ENCODE peak calls at places on chromosome 7, in seven cellular contexts. One of them, this sample, is unnamed.

GRCh38 chr7:158549176-158549833 is 38.3 kb downstream of the PTPRN2 start:
- DNase-seq in HepG2: no peak
- DNase-seq in SK-N-SH: no peak
- DNase-seq in K562: peak
- DNase-seq in GM12878: no peak
- DNase-seq in H1: no peak
- DNase-seq in HCT116: no peak
- DNase-seq in this sample: no peak

GRCh38 chr7:77157446-77157845 is 35.0 kb downstream of the CCDC146 start:
- DNase-seq in HepG2: no peak
- DNase-seq in SK-N-SH: no peak
- DNase-seq in K562: no peak
- DNase-seq in GM12878: peak
- DNase-seq in H1: no peak
- DNase-seq in HCT116: no peak
- DNase-seq in this sample: no peak

GRCh38 chr7:47379629-47380324 is 202.1 kb downstream of the TNS3 start:
- DNase-seq in HepG2: no peak
- DNase-seq in SK-N-SH: peak
- DNase-seq in K562: no peak
- DNase-seq in GM12878: no peak
- DNase-seq in H1: no peak
- DNase-seq in HCT116: peak
- DNase-seq in this sample: no peak

GRCh38 chr7:123635551-123636359 is 19.9 kb upstream of the LMOD2 start:
- DNase-seq in HepG2: peak
- DNase-seq in SK-N-SH: peak
- DNase-seq in K562: peak
- DNase-seq in GM12878: no peak
- DNase-seq in H1: no peak
- DNase-seq in HCT116: no peak
- DNase-seq in this sample: no peak

GRCh38 chr7:127404282-127405049 is 12.0 kb upstream of the ZNF800 start:
- DNase-seq in HepG2: no peak
- DNase-seq in SK-N-SH: no peak
- DNase-seq in K562: no peak
- DNase-seq in GM12878: no peak
- DNase-seq in H1: no peak
- DNase-seq in HCT116: no peak
- DNase-seq in this sample: no peak

GRCh38 chr7:43905954-43906326 is 456 bp downstream of the URGCP start:
- DNase-seq in HepG2: peak
- DNase-seq in SK-N-SH: peak
- DNase-seq in K562: peak
- DNase-seq in GM12878: no peak
- DNase-seq in H1: peak
- DNase-seq in HCT116: no peak
- DNase-seq in this sample: peak

GRCh38 chr7:131538071-131538790 is 18.2 kb downstream of the PODXL start:
- DNase-seq in HepG2: no peak
- DNase-seq in SK-N-SH: no peak
- DNase-seq in K562: no peak
- DNase-seq in GM12878: no peak
- DNase-seq in H1: no peak
- DNase-seq in HCT116: peak
- DNase-seq in this sample: no peak

GRCh38 chr7:158252837-158253669 is 334.6 kb downstream of the PTPRN2 start:
- DNase-seq in HepG2: no peak
- DNase-seq in SK-N-SH: peak
- DNase-seq in K562: no peak
- DNase-seq in GM12878: no peak
- DNase-seq in H1: peak
- DNase-seq in HCT116: no peak
- DNase-seq in this sample: no peak

GRCh38 chr7:79622781-79623180 is 169.3 kb upstream of the MAGI2 start:
- DNase-seq in HepG2: no peak
- DNase-seq in SK-N-SH: no peak
- DNase-seq in K562: no peak
- DNase-seq in GM12878: no peak
- DNase-seq in H1: no peak
- DNase-seq in HCT116: peak
- DNase-seq in this sample: no peak

GRCh38 chr7:48078470-48078869 is 10.6 kb upstream of the UPP1 start:
- DNase-seq in HepG2: no peak
- DNase-seq in SK-N-SH: no peak
- DNase-seq in K562: no peak
- DNase-seq in GM12878: no peak
- DNase-seq in H1: no peak
- DNase-seq in HCT116: no peak
- DNase-seq in this sample: no peak

GRCh38 chr7:81626008-81626407 is 143.8 kb downstream of the HGF start:
- DNase-seq in HepG2: no peak
- DNase-seq in SK-N-SH: no peak
- DNase-seq in K562: no peak
- DNase-seq in GM12878: no peak
- DNase-seq in H1: no peak
- DNase-seq in HCT116: no peak
- DNase-seq in this sample: no peak

GRCh38 chr7:140696679-140697446 is at the start of gene NDUFB2:
- DNase-seq in HepG2: peak
- DNase-seq in SK-N-SH: peak
- DNase-seq in K562: peak
- DNase-seq in GM12878: peak
- DNase-seq in H1: peak
- DNase-seq in HCT116: peak
- DNase-seq in this sample: peak

GRCh38 chr7:15720849-15721471 is 34.5 kb upstream of the MEOX2 start:
- DNase-seq in HepG2: peak
- DNase-seq in SK-N-SH: peak
- DNase-seq in K562: peak
- DNase-seq in GM12878: no peak
- DNase-seq in H1: peak
- DNase-seq in HCT116: peak
- DNase-seq in this sample: no peak
- TF ChIP-seq JUND in HepG2: no peak
- TF ChIP-seq JUND in SK-N-SH: no peak
- TF ChIP-seq JUND in K562: no peak
- TF ChIP-seq JUND in GM12878: no peak
- TF ChIP-seq JUND in H1: no peak
- TF ChIP-seq JUND in HCT116: no peak
- TF ChIP-seq JUND in this sample: no peak

GRCh38 chr7:770336-770735 is 43.3 kb upstream of the PRKAR1B start:
- DNase-seq in HepG2: no peak
- DNase-seq in SK-N-SH: no peak
- DNase-seq in K562: no peak
- DNase-seq in GM12878: no peak
- DNase-seq in H1: no peak
- DNase-seq in HCT116: no peak
- DNase-seq in this sample: no peak

GRCh38 chr7:770786-771185 is 43.7 kb upstream of the PRKAR1B start:
- DNase-seq in HepG2: no peak
- DNase-seq in SK-N-SH: no peak
- DNase-seq in K562: no peak
- DNase-seq in GM12878: no peak
- DNase-seq in H1: no peak
- DNase-seq in HCT116: no peak
- DNase-seq in this sample: no peak

GRCh38 chr7:767941-768729 is 41.1 kb upstream of the PRKAR1B start:
- DNase-seq in HepG2: no peak
- DNase-seq in SK-N-SH: peak
- DNase-seq in K562: no peak
- DNase-seq in GM12878: no peak
- DNase-seq in H1: no peak
- DNase-seq in HCT116: no peak
- DNase-seq in this sample: peak

GRCh38 chr7:767580-767940 is 40.5 kb upstream of the PRKAR1B start:
- DNase-seq in HepG2: no peak
- DNase-seq in SK-N-SH: peak
- DNase-seq in K562: no peak
- DNase-seq in GM12878: no peak
- DNase-seq in H1: no peak
- DNase-seq in HCT116: no peak
- DNase-seq in this sample: peak

GRCh38 chr7:768881-769504 is 41.9 kb upstream of the PRKAR1B start:
- DNase-seq in HepG2: no peak
- DNase-seq in SK-N-SH: peak
- DNase-seq in K562: peak
- DNase-seq in GM12878: no peak
- DNase-seq in H1: peak
- DNase-seq in HCT116: no peak
- DNase-seq in this sample: no peak
- TF ChIP-seq JUND in HepG2: no peak
- TF ChIP-seq JUND in SK-N-SH: no peak
- TF ChIP-seq JUND in K562: no peak
- TF ChIP-seq JUND in GM12878: no peak
- TF ChIP-seq JUND in H1: no peak
- TF ChIP-seq JUND in HCT116: no peak
- TF ChIP-seq JUND in this sample: no peak

GRCh38 chr7:11217848-11218565 is 244.3 kb downstream of the PHF14 start:
- DNase-seq in HepG2: no peak
- DNase-seq in SK-N-SH: no peak
- DNase-seq in K562: no peak
- DNase-seq in GM12878: no peak
- DNase-seq in H1: no peak
- DNase-seq in HCT116: no peak
- DNase-seq in this sample: no peak

GRCh38 chr7:11213246-11213645 is 239.6 kb downstream of the PHF14 start:
- DNase-seq in HepG2: no peak
- DNase-seq in SK-N-SH: no peak
- DNase-seq in K562: no peak
- DNase-seq in GM12878: no peak
- DNase-seq in H1: no peak
- DNase-seq in HCT116: no peak
- DNase-seq in this sample: no peak

GRCh38 chr7:11212080-11212711 is 238.5 kb downstream of the PHF14 start:
- DNase-seq in HepG2: peak
- DNase-seq in SK-N-SH: peak
- DNase-seq in K562: peak
- DNase-seq in GM12878: peak
- DNase-seq in H1: no peak
- DNase-seq in HCT116: peak
- DNase-seq in this sample: peak

GRCh38 chr7:11212816-11213215 is 239.1 kb downstream of the PHF14 start:
- DNase-seq in HepG2: no peak
- DNase-seq in SK-N-SH: no peak
- DNase-seq in K562: no peak
- DNase-seq in GM12878: no peak
- DNase-seq in H1: no peak
- DNase-seq in HCT116: no peak
- DNase-seq in this sample: no peak

DNA sequence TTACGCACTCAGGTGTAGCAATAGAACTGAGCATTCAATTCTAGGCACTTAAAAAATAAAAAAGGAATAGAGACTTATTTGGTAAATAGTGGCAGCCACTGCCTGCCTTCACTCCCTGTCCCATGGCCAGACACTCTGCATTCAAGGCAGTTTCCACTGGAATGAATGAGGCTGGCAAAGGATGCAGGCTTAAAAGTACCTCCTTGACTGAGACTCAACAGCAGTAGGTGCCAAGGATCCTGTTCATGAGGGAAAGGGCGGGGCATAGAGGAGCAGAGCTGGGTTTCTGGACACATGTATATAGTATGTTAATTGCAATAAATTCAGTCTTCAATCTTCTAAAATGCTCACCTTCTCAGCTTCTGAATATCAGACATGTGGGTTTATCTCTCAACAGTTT is 242.6 kb downstream of the PHF14 start:
- DNase-seq in HepG2: no peak
- DNase-seq in SK-N-SH: no peak
- DNase-seq in K562: no peak
- DNase-seq in GM12878: no peak
- DNase-seq in H1: no peak
- DNase-seq in HCT116: no peak
- DNase-seq in this sample: no peak
- TF ChIP-seq JUND in HepG2: no peak
- TF ChIP-seq JUND in SK-N-SH: no peak
- TF ChIP-seq JUND in K562: no peak
- TF ChIP-seq JUND in GM12878: no peak
- TF ChIP-seq JUND in H1: no peak
- TF ChIP-seq JUND in HCT116: no peak
- TF ChIP-seq JUND in this sample: no peak

DNA sequence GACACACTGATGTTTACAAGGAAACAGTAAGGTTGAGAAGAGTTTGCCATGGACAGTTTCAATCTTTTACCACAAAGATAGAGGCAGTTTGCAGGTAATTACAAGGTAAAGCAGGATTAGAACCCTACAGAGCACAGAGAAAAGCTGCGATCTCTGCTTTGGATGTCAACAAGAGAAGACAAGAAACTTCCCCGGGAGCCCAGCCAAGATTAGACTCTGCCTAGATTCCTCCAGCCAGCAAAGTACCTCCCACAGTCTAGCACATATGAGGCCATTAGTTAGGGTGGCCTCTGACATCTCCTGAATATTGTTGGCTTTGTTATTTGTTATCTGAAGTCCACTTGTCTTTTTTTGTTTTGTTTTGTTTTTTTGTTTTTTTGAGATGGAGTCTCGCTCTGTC is 178.1 kb downstream of the CALN1 start:
- DNase-seq in HepG2: no peak
- DNase-seq in SK-N-SH: no peak
- DNase-seq in K562: no peak
- DNase-seq in GM12878: no peak
- DNase-seq in H1: no peak
- DNase-seq in HCT116: no peak
- DNase-seq in this sample: no peak
- TF ChIP-seq JUND in HepG2: no peak
- TF ChIP-seq JUND in SK-N-SH: no peak
- TF ChIP-seq JUND in K562: no peak
- TF ChIP-seq JUND in GM12878: no peak
- TF ChIP-seq JUND in H1: no peak
- TF ChIP-seq JUND in HCT116: no peak
- TF ChIP-seq JUND in this sample: no peak

GRCh38 chr7:34165466-34165865 is 260.1 kb downstream of the BMPER start:
- DNase-seq in HepG2: no peak
- DNase-seq in SK-N-SH: no peak
- DNase-seq in K562: no peak
- DNase-seq in GM12878: no peak
- DNase-seq in H1: no peak
- DNase-seq in HCT116: no peak
- DNase-seq in this sample: no peak

GRCh38 chr7:34168013-34168412 is 262.7 kb downstream of the BMPER start:
- DNase-seq in HepG2: no peak
- DNase-seq in SK-N-SH: no peak
- DNase-seq in K562: no peak
- DNase-seq in GM12878: no peak
- DNase-seq in H1: no peak
- DNase-seq in HCT116: no peak
- DNase-seq in this sample: no peak

GRCh38 chr7:34162676-34163075 is 257.3 kb downstream of the BMPER start:
- DNase-seq in HepG2: no peak
- DNase-seq in SK-N-SH: no peak
- DNase-seq in K562: no peak
- DNase-seq in GM12878: no peak
- DNase-seq in H1: no peak
- DNase-seq in HCT116: no peak
- DNase-seq in this sample: no peak

GRCh38 chr7:34163956-34164355 is 258.6 kb downstream of the BMPER start:
- DNase-seq in HepG2: no peak
- DNase-seq in SK-N-SH: no peak
- DNase-seq in K562: no peak
- DNase-seq in GM12878: no peak
- DNase-seq in H1: no peak
- DNase-seq in HCT116: no peak
- DNase-seq in this sample: no peak

GRCh38 chr7:34165927-34166550 is 260.7 kb downstream of the BMPER start:
- DNase-seq in HepG2: peak
- DNase-seq in SK-N-SH: peak
- DNase-seq in K562: no peak
- DNase-seq in GM12878: no peak
- DNase-seq in H1: no peak
- DNase-seq in HCT116: peak
- DNase-seq in this sample: peak
- TF ChIP-seq JUND in HepG2: no peak
- TF ChIP-seq JUND in SK-N-SH: no peak
- TF ChIP-seq JUND in K562: no peak
- TF ChIP-seq JUND in GM12878: no peak
- TF ChIP-seq JUND in H1: no peak
- TF ChIP-seq JUND in HCT116: no peak
- TF ChIP-seq JUND in this sample: no peak

This sample was measured in T47D.